ENCODE peak calls at places on chromosomes 3 and 15, in ten cellular contexts. Z is astrocyte, X is neural progenitor cell, G is K562, L is heart left ventricle, K is right lobe of liver, E is Caco-2, J is Panc1, W is PC-9, H is Peyer's patch. N is an unnamed sample. For H3K27me3, H3K9me3 and H3K36me3, the result is how much of the 10 kb centered on the place peaks cover.

GRCh38 chr3:149600619-149601018 is 57.2 kb downstream of the WWTR1 start:
- DNase-seq in G (no peak), H (no peak), X (no peak), L (no peak), K (no peak), J (no peak), W (no peak), E (no peak), Z (no peak), N (peak)

GRCh38 chr3:14485981-14486380 is 54.2 kb downstream of the GRIP2 start:
- DNase-seq in J (no peak), K (no peak), E (no peak), Z (no peak), H (no peak), L (no peak), G (no peak), W (no peak), X (no peak), N (no peak)

GRCh38 chr3:177640319-177640997 is 443.2 kb upstream of the TBL1XR1 start:
- DNase-seq in K (no peak), X (no peak), G (no peak), H (no peak), Z (no peak), J (no peak), W (no peak), L (peak), E (no peak), N (no peak)

GRCh38 chr3:72997421-72997961 is 880 bp downstream of the PPP4R2 start:
- DNase-seq in X (peak), W (peak), L (peak), H (peak), J (no peak), G (peak), Z (peak), K (no peak), E (peak), N (peak)

GRCh38 chr3:64248247-64248646 is 23.0 kb upstream of the PRICKLE2 start:
- DNase-seq in Z (no peak), E (peak), L (no peak), J (no peak), K (no peak), W (no peak), H (no peak), G (no peak), X (no peak), N (no peak)

GRCh38 chr3:14386254-14386653 is 16.2 kb upstream of the SLC6A6 start:
- DNase-seq in E (no peak), X (no peak), K (no peak), G (no peak), L (no peak), W (no peak), Z (no peak), J (no peak), H (no peak), N (no peak)

GRCh38 chr3:25901796-25902195 is 111.9 kb downstream of the OXSM start:
- DNase-seq in W (no peak), K (no peak), H (no peak), E (no peak), L (no peak), G (no peak), X (no peak), J (no peak), Z (no peak), N (no peak)

GRCh38 chr3:149339931-149340309 is 6.5 kb upstream of the TM4SF18 start:
- DNase-seq in L (peak), X (no peak), J (peak), W (peak), K (peak), G (no peak), H (no peak), E (peak), Z (peak), N (peak)

GRCh38 chr3:129560931-129561594 is 18.1 kb downstream of the H1-8 start:
- DNase-seq in G (no peak), L (peak), E (no peak), H (no peak), X (no peak), J (no peak), W (no peak), Z (peak), K (peak), N (peak)

GRCh38 chr3:10653241-10653640 is 147.9 kb upstream of the ATP2B2 start:
- DNase-seq in Z (no peak), J (no peak), G (no peak), W (no peak), E (no peak), L (no peak), X (no peak), H (no peak), K (no peak), N (no peak)

DNA sequence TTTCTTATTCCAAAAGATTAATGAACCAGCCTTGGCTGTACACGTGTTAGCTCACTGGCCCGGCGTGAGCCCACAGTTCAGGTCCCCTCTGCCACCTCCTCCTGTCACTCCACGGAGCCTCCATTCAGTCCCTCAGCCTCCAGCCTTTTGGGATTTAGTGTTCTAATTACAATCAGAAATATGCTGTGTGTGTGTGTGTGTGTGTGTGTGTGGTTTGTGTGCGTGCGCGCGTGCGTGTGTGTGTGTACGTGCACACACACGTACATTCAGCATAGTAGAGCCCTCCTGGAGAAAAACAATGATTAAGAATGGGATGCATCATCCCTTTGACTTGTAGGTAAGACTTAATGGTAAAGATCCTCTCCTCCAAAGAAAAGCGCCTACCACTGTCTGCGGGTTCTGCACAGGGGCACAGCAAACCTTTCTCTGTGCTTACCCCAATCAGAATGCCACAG is 791 bp downstream of the CA12 start:
- DNase-seq in W (no peak), L (no peak), E (no peak), K (no peak), Z (peak), X (no peak), J (no peak), G (no peak), H (no peak), N (no peak)
- H3K27me3 ChIP-seq in W (under half), L (under half), E (under half), K (under half), Z (under half), X (half or more), J (under half), G (under half), H (under half), N (under half)

GRCh38 chr3:21449738-21450137 is 301.3 kb downstream of the ZNF385D start:
- DNase-seq in E (no peak), J (no peak), G (no peak), W (no peak), Z (no peak), L (no peak), K (no peak), X (no peak), H (no peak), N (no peak)
- H3K9me3 ChIP-seq in E (under half), J (under half), G (under half), W (under half), Z (under half), L (under half), K (under half), X (under half), H (under half), N (under half)

DNA sequence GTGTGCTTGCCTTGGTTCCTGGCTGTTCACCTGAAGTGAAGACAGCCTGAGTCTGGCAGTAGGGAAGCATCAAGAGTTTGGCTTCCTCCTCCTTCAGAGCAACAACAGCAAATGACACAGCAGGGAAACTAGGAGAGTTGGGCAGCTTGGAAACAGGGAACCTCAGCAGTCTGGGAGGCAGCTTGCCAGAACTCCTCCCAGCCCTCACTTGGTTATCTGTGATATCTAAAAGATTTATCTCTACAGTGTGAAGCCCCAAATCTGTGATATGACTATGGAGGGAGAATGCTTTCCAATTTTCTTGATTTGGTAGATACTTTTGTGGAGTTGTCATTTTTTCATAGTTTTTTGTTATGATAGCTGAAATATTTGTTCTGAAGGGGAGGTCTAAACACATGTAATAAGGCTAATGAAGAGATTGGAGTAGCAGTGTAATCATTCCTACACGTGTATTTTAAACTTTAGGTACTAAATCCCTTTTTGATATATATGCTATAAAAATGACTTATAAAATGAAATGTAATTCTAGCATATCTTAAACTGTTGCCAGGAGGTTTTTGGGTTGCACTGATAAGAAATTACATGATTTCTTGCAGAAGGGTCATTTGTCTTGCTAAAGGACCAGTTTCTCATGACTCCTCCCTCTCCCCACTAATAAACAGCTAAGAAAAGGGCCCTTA is 20.8 kb downstream of the UBE2E1 start:
- DNase-seq in J (no peak), X (no peak), Z (peak), L (peak), E (no peak), G (no peak), H (no peak), K (no peak), W (no peak), N (no peak)
- H3K36me3 ChIP-seq in J (under half), X (under half), Z (under half), L (under half), E (under half), G (under half), H (under half), K (under half), W (under half), N (under half)

GRCh38 chr15:76401285-76401684 is 64.7 kb downstream of the ISL2 start:
- DNase-seq in K (no peak), Z (no peak), E (no peak), X (peak), G (no peak), L (no peak), J (no peak), W (peak), H (no peak), N (no peak)
- H3K27me3 ChIP-seq in K (under half), Z (under half), E (under half), X (under half), G (under half), L (under half), J (under half), W (under half), H (under half), N (under half)

GRCh38 chr15:56228352-56228751 is 15.3 kb downstream of the RFX7 start:
- DNase-seq in W (no peak), K (no peak), L (no peak), Z (no peak), J (no peak), X (no peak), G (no peak), H (no peak), E (no peak), N (no peak)

GRCh38 chr15:56227315-56227714 is 16.4 kb downstream of the RFX7 start:
- DNase-seq in K (no peak), G (no peak), L (no peak), Z (no peak), H (no peak), W (no peak), J (no peak), E (no peak), X (no peak), N (no peak)

GRCh38 chr15:56227780-56228179 is 15.9 kb downstream of the RFX7 start:
- DNase-seq in W (no peak), X (no peak), Z (no peak), H (no peak), G (no peak), J (no peak), K (no peak), L (no peak), E (no peak), N (no peak)

GRCh38 chr15:56222302-56222701 is 21.4 kb downstream of the RFX7 start:
- DNase-seq in J (no peak), L (no peak), H (no peak), X (no peak), Z (no peak), E (no peak), W (no peak), K (no peak), G (no peak), N (no peak)

GRCh38 chr15:56225520-56225919 is 18.2 kb downstream of the RFX7 start:
- DNase-seq in K (no peak), X (no peak), Z (no peak), W (no peak), L (no peak), J (no peak), E (no peak), H (no peak), G (no peak), N (no peak)
- H3K9me3 ChIP-seq in K (under half), X (under half), Z (under half), W (under half), L (under half), J (under half), E (under half), H (under half), G (under half), N (half or more)

N was measured in MG63.